ENCODE peak calls at places on chromosome 20, in eight cellular contexts. W is NCI-H2171; E is T-helper 17 cell; R is AG10803; U is frontal cortex; Y is activated effector memory CD4-positive, alpha-beta T cell treated with Interleukin-2 at 50 U/mL for 16 hours; J is stimulated activated CD8-positive, alpha-beta memory T cell treated with anti-CD3 and anti-CD28 coated beads, Interleukin-4, amount 100 ng/mL, for 24 hours; D is SIG-M5. F is an unnamed sample.
A peak's percentile ranks its signal among the peaks of the same experiment; 100 is the strongest.

GRCh38 chr20:47318027-47318595 is 38.4 kb downstream of the ZMYND8 start:
- DNase-seq in D (no peak), J (no peak), R (peak; percentile 80), Y (no peak), W (no peak), E (no peak), U (no peak), F (no peak)

GRCh38 chr20:48295445-48295903 is 510.2 kb upstream of the SULF2 start:
- DNase-seq in U (no peak), W (no peak), R (peak; percentile 95), E (no peak), J (no peak), Y (no peak), D (no peak), F (no peak)

GRCh38 chr20:6583134-6583738 is 184.2 kb upstream of the BMP2 start:
- DNase-seq in E (no peak), R (peak; percentile 52), J (no peak), U (peak; percentile 2), D (no peak), W (no peak), Y (no peak), F (no peak)

GRCh38 chr20:38369387-38369786 is 23.1 kb downstream of the LBP start:
- DNase-seq in U (no peak), W (no peak), E (no peak), J (no peak), Y (no peak), R (no peak), D (peak; percentile 19), F (peak; percentile 38)

GRCh38 chr20:40565681-40566040 is 123.4 kb downstream of the MAFB start:
- DNase-seq in E (no peak), J (no peak), W (no peak), Y (no peak), R (no peak), U (no peak), D (no peak), F (no peak)

GRCh38 chr20:10653593-10654288 is 20.1 kb downstream of the JAG1 start:
- DNase-seq in W (no peak), Y (no peak), E (no peak), U (no peak), J (no peak), R (peak; percentile 84), D (no peak), F (peak; percentile 70)

GRCh38 chr20:52379723-52380336 is 188.3 kb upstream of the ZFP64 start:
- DNase-seq in J (peak; percentile 21), Y (no peak), R (peak; percentile 15), W (no peak), E (peak; percentile 15), D (no peak), U (no peak), F (no peak)

GRCh38 chr20:47099749-47100515 is 205.3 kb downstream of the EYA2 start:
- DNase-seq in E (no peak), R (peak; percentile 62), Y (no peak), W (no peak), U (no peak), D (no peak), J (no peak), F (no peak)

GRCh38 chr20:47272893-47273590 is 83.5 kb downstream of the ZMYND8 start:
- DNase-seq in R (peak; percentile 62), D (no peak), E (no peak), Y (no peak), U (peak; percentile 46), W (peak; percentile 72), J (peak; percentile 8), F (peak; percentile 70)

GRCh38 chr20:33569290-33570094 is 79.6 kb downstream of the CBFA2T2 start:
- DNase-seq in E (no peak), W (no peak), U (no peak), Y (no peak), R (no peak), J (no peak), D (no peak), F (no peak)

GRCh38 chr20:48329676-48330644 is 497.8 kb downstream of the PREX1 start:
- DNase-seq in U (no peak), W (peak; percentile 28), E (no peak), R (no peak), Y (no peak), D (no peak), J (no peak), F (no peak)

GRCh38 chr20:46206025-46206424 is 87.9 kb downstream of the CD40 start:
- DNase-seq in E (no peak), D (peak; percentile 46), R (peak; percentile 36), W (no peak), J (no peak), Y (no peak), U (no peak), F (no peak)

GRCh38 chr20:51562334-51563140 is 20.0 kb upstream of the NFATC2 start:
- DNase-seq in Y (no peak), R (peak; percentile 95), D (no peak), W (no peak), U (peak; percentile 63), E (no peak), J (no peak), F (peak; percentile 16)

GRCh38 chr20:10359621-10360040 is 74.4 kb downstream of the MKKS start:
- DNase-seq in J (no peak), R (no peak), D (no peak), W (no peak), E (no peak), U (no peak), Y (no peak), F (no peak)

GRCh38 chr20:59779656-59780380 is 153.6 kb downstream of the SYCP2 start:
- DNase-seq in U (no peak), Y (no peak), J (no peak), D (no peak), W (no peak), E (no peak), R (no peak), F (no peak)

GRCh38 chr20:24917797-24918578 is 31.1 kb upstream of the CST7 start:
- DNase-seq in U (peak; percentile 57), R (peak; percentile 65), E (no peak), Y (peak; percentile 25), D (no peak), J (peak; percentile 28), W (peak; percentile 89), F (peak; percentile 12)

GRCh38 chr20:13718161-13718560 is 66.6 kb downstream of the ESF1 start:
- DNase-seq in U (no peak), D (no peak), J (no peak), Y (no peak), E (no peak), W (no peak), R (no peak), F (no peak)

GRCh38 chr20:57647933-57648785 is 27.9 kb upstream of the ZBP1 start:
- DNase-seq in J (no peak), D (no peak), W (no peak), E (no peak), R (no peak), U (no peak), Y (no peak), F (no peak)

GRCh38 chr20:39264506-39265172 is 302.5 kb downstream of the DHX35 start:
- DNase-seq in W (peak; percentile 12), Y (no peak), E (peak; percentile 16), J (peak; percentile 6), D (no peak), U (peak; percentile 5), R (peak; percentile 79), F (peak; percentile 68)

GRCh38 chr20:47571426-47571825 is 69.7 kb downstream of the NCOA3 start:
- DNase-seq in W (no peak), R (no peak), E (no peak), Y (no peak), U (no peak), J (no peak), D (no peak), F (no peak)

GRCh38 chr20:7387638-7388193 is 552.5 kb downstream of the HAO1 start:
- DNase-seq in J (no peak), D (no peak), R (no peak), U (no peak), W (no peak), Y (no peak), E (no peak), F (no peak)

GRCh38 chr20:19882446-19882845 is 124.4 kb downstream of the RIN2 start:
- DNase-seq in E (no peak), D (no peak), R (no peak), J (no peak), Y (no peak), W (no peak), U (no peak), F (no peak)

GRCh38 chr20:24100370-24101011 is 111.9 kb upstream of the GGTLC1 start:
- DNase-seq in Y (peak; percentile 38), R (peak; percentile 46), E (no peak), D (no peak), J (peak; percentile 24), U (no peak), W (peak; percentile 30), F (no peak)

GRCh38 chr20:63690898-63691710 is 5.3 kb upstream of the TNFRSF6B start:
- DNase-seq in W (no peak), U (no peak), R (no peak), J (no peak), D (no peak), Y (no peak), E (no peak), F (no peak)

GRCh38 chr20:10670521-10671220 is 3.1 kb downstream of the JAG1 start:
- DNase-seq in W (no peak), E (no peak), D (no peak), U (no peak), R (no peak), Y (no peak), J (no peak), F (no peak)

F was measured in NCI-H2227 treated with DMSO at 0.1 percent for 48 hours.